ENCODE peak calls at places on chromosome 10, in eight cellular contexts. S is AG08396; O is epithelial cell of prostate; N is activated CD4-positive, alpha-beta T cell treated with anti-CD3 and anti-CD28 coated beads, Interleukin-2, amount 10 ng/mL, durations not matched to agents 7 days and 5 days; F is Right ventricle myocardium inferior; U is omental fat pad; A is nephron progenitor cell; Q is activated CD8-positive, alpha-beta memory T cell treated with anti-CD3 and anti-CD28 coated beads for 24 hours. T is an unnamed sample.
A peak's percentile ranks its signal among the peaks of the same experiment; 100 is the strongest.

GRCh38 chr10:122911889-122912484 is 1.6 kb downstream of the FAM24A start:
- DNase-seq in S (peak; percentile 64), O (peak; percentile 1), N (peak; percentile 69), F (no peak), U (no peak), A (peak; percentile 92), Q (peak; percentile 79), T (no peak)

GRCh38 chr10:116748471-116748870 is 6.1 kb upstream of the HSPA12A start:
- DNase-seq in S (no peak), O (no peak), N (no peak), F (no peak), U (no peak), A (no peak), Q (no peak), T (no peak)

GRCh38 chr10:89100680-89101079 is 106.4 kb downstream of the CH25H start:
- DNase-seq in S (peak; percentile 29), O (no peak), N (no peak), F (no peak), U (no peak), A (no peak), Q (no peak), T (no peak)

GRCh38 chr10:116972136-116972535 is 32.9 kb downstream of the SHTN1 start:
- DNase-seq in S (no peak), O (no peak), N (no peak), F (no peak), U (no peak), A (no peak), Q (no peak), T (no peak)

GRCh38 chr10:61456095-61456789 is 3.1 kb upstream of the TMEM26 start:
- DNase-seq in S (no peak), O (no peak), N (no peak), F (no peak), U (no peak), A (no peak), Q (no peak), T (no peak)

GRCh38 chr10:122297583-122297982 is 26.5 kb downstream of the BTBD16 start:
- DNase-seq in S (no peak), O (no peak), N (no peak), F (no peak), U (no peak), A (no peak), Q (no peak), T (no peak)

GRCh38 chr10:133104076-133104965 is 16.6 kb downstream of the ADGRA1 start:
- DNase-seq in S (no peak), O (no peak), N (no peak), F (no peak), U (no peak), A (no peak), Q (no peak), T (no peak)

GRCh38 chr10:119549247-119549999 is 6.9 kb upstream of the RGS10 start:
- DNase-seq in S (no peak), O (peak; percentile 52), N (no peak), F (no peak), U (no peak), A (no peak), Q (no peak), T (no peak)

GRCh38 chr10:50398383-50398782 is 147.1 kb upstream of the ASAH2 start:
- DNase-seq in S (no peak), O (no peak), N (no peak), F (no peak), U (no peak), A (no peak), Q (no peak), T (no peak)

GRCh38 chr10:60606343-60607080 is 171.8 kb upstream of the CDK1 start:
- DNase-seq in S (no peak), O (peak; percentile 53), N (no peak), F (no peak), U (no peak), A (no peak), Q (no peak), T (no peak)

GRCh38 chr10:122181901-122182799 is 88.9 kb upstream of the BTBD16 start:
- DNase-seq in S (no peak), O (no peak), N (no peak), F (no peak), U (no peak), A (no peak), Q (no peak), T (peak; percentile 92)

GRCh38 chr10:78559514-78560392 is 509.0 kb upstream of the ZMIZ1 start:
- DNase-seq in S (no peak), O (no peak), N (no peak), F (no peak), U (no peak), A (no peak), Q (no peak), T (peak; percentile 98)

GRCh38 chr10:109988231-109988630 is 19.6 kb upstream of the ADD3 start:
- DNase-seq in S (no peak), O (no peak), N (no peak), F (no peak), U (no peak), A (no peak), Q (no peak), T (no peak)

GRCh38 chr10:116598326-116598725 is 7.6 kb downstream of the PNLIPRP1 start:
- DNase-seq in S (no peak), O (no peak), N (no peak), F (no peak), U (no peak), A (no peak), Q (no peak), T (no peak)

GRCh38 chr10:12603766-12604470 is 254.6 kb downstream of the CAMK1D start:
- DNase-seq in S (no peak), O (no peak), N (no peak), F (no peak), U (no peak), A (no peak), Q (peak; percentile 43), T (no peak)

GRCh38 chr10:128206676-128207075 is 80.5 kb upstream of the MKI67 start:
- DNase-seq in S (no peak), O (no peak), N (no peak), F (no peak), U (no peak), A (no peak), Q (no peak), T (no peak)

GRCh38 chr10:79320785-79321493 is 26.3 kb upstream of the PPIF start:
- DNase-seq in S (peak; percentile 78), O (peak; percentile 98), N (no peak), F (no peak), U (no peak), A (no peak), Q (no peak), T (no peak)

GRCh38 chr10:52701647-52702046 is 70.9 kb downstream of the MBL2 start:
- DNase-seq in S (no peak), O (no peak), N (no peak), F (no peak), U (no peak), A (no peak), Q (no peak), T (no peak)

GRCh38 chr10:67697646-67698245 is 1.8 kb upstream of the CTNNA3 start:
- DNase-seq in S (peak; percentile 61), O (no peak), N (peak; percentile 44), F (no peak), U (no peak), A (peak; percentile 4), Q (no peak), T (peak; percentile 48)

GRCh38 chr10:109922976-109923921 is at the start of gene XPNPEP1:
- DNase-seq in S (peak; percentile 97), O (peak; percentile 36), N (peak; percentile 82), F (peak; percentile 96), U (peak; percentile 55), A (peak; percentile 90), Q (peak; percentile 88), T (peak; percentile 89)

GRCh38 chr10:75662715-75663114 is 231.3 kb downstream of the LRMDA start:
- DNase-seq in S (peak; percentile 26), O (no peak), N (no peak), F (no peak), U (no peak), A (no peak), Q (no peak), T (no peak)

GRCh38 chr10:9052767-9053166 is 998.3 kb downstream of the GATA3 start:
- DNase-seq in S (no peak), O (peak; percentile 20), N (peak; percentile 7), F (no peak), U (no peak), A (no peak), Q (no peak), T (no peak)

GRCh38 chr10:129960493-129961273 is 3.4 kb downstream of the EBF3 start:
- DNase-seq in S (no peak), O (no peak), N (no peak), F (no peak), U (no peak), A (no peak), Q (no peak), T (no peak)

GRCh38 chr10:86359111-86359510 is 7.5 kb downstream of the GRID1 start:
- DNase-seq in S (no peak), O (no peak), N (no peak), F (no peak), U (no peak), A (no peak), Q (no peak), T (no peak)

GRCh38 chr10:99234067-99234738 is 1.4 kb downstream of the HPSE2 start:
- DNase-seq in S (peak; percentile 61), O (peak; percentile 14), N (peak; percentile 47), F (peak; percentile 79), U (no peak), A (peak; percentile 67), Q (peak; percentile 72), T (no peak)